ENCODE peak calls at places on chromosomes 7 and 10, in six cellular contexts. I, H, N, R, F and Y are unnamed samples.

GRCh38 chr7:73823873-73824597 is 6.8 kb upstream of the CLDN4 start:
- DNase-seq in I (no peak), H (no peak), N (no peak), R (no peak), F (no peak), Y (no peak)

GRCh38 chr10:43250925-43251663 is 15.8 kb downstream of the RASGEF1A start:
- DNase-seq in I (no peak), H (no peak), N (no peak), R (no peak), F (no peak), Y (no peak)

GRCh38 chr10:90213346-90213745 is 512.0 kb downstream of the KIF20B start:
- DNase-seq in I (no peak), H (no peak), N (no peak), R (no peak), F (no peak), Y (no peak)

GRCh38 chr7:157794764-157795101 is 457.9 kb downstream of the DNAJB6 start:
- DNase-seq in I (no peak), H (no peak), N (no peak), R (no peak), F (no peak), Y (no peak)

GRCh38 chr7:27866828-27867227 is 126.9 kb downstream of the TAX1BP1 start:
- DNase-seq in I (no peak), H (no peak), N (no peak), R (no peak), F (no peak), Y (no peak)

GRCh38 chr7:11541330-11541729 is 290.7 kb downstream of the THSD7A start:
- DNase-seq in I (no peak), H (no peak), N (no peak), R (no peak), F (no peak), Y (no peak)

GRCh38 chr7:111381590-111381989 is 180.7 kb downstream of the IMMP2L start:
- DNase-seq in I (no peak), H (no peak), N (no peak), R (no peak), F (no peak), Y (no peak)

GRCh38 chr10:48221814-48222213 is 52.7 kb downstream of the FRMPD2 start:
- DNase-seq in I (no peak), H (no peak), N (no peak), R (no peak), F (no peak), Y (no peak)

GRCh38 chr7:11224535-11224934 is 250.9 kb downstream of the PHF14 start:
- DNase-seq in I (no peak), H (no peak), N (no peak), R (no peak), F (no peak), Y (no peak)

GRCh38 chr10:35607475-35608316 is 2.6 kb downstream of the GJD4 start:
- DNase-seq in I (no peak), H (no peak), N (peak), R (no peak), F (peak), Y (no peak)

GRCh38 chr7:64180989-64181388 is 26.0 kb upstream of the ZNF735 start:
- DNase-seq in I (no peak), H (no peak), N (peak), R (no peak), F (no peak), Y (no peak)

GRCh38 chr7:3106353-3106752 is 62.7 kb upstream of the CARD11 start:
- DNase-seq in I (no peak), H (no peak), N (no peak), R (no peak), F (no peak), Y (no peak)

GRCh38 chr7:18278306-18278705 is 217.2 kb upstream of the HDAC9 start:
- DNase-seq in I (peak), H (no peak), N (no peak), R (no peak), F (no peak), Y (no peak)

GRCh38 chr10:115355162-115355760 is 262.1 kb downstream of the ATRNL1 start:
- DNase-seq in I (peak), H (peak), N (peak), R (peak), F (peak), Y (peak)

GRCh38 chr7:2999078-2999500 is 44.6 kb downstream of the CARD11 start:
- DNase-seq in I (no peak), H (no peak), N (no peak), R (no peak), F (no peak), Y (no peak)

GRCh38 chr7:82255706-82256105 is 187.9 kb downstream of the CACNA2D1 start:
- DNase-seq in I (no peak), H (no peak), N (no peak), R (no peak), F (no peak), Y (no peak)

GRCh38 chr10:63634488-63635090 is 113.4 kb downstream of the REEP3 start:
- DNase-seq in I (no peak), H (no peak), N (no peak), R (no peak), F (no peak), Y (no peak)

GRCh38 chr7:129702761-129703338 is 91.3 kb downstream of the NRF1 start:
- DNase-seq in I (no peak), H (no peak), N (peak), R (no peak), F (no peak), Y (no peak)

GRCh38 chr10:44858017-44858371 is 53.1 kb upstream of the TMEM72 start:
- DNase-seq in I (no peak), H (no peak), N (no peak), R (no peak), F (no peak), Y (no peak)

GRCh38 chr7:26245150-26245549 is 43.6 kb downstream of the CBX3 start:
- DNase-seq in I (no peak), H (no peak), N (no peak), R (no peak), F (no peak), Y (no peak)

GRCh38 chr10:48505394-48506112 is 99.3 kb downstream of the ARHGAP22 start:
- DNase-seq in I (no peak), H (no peak), N (no peak), R (peak), F (no peak), Y (no peak)

GRCh38 chr7:107725138-107725740 is 18.7 kb upstream of the CBLL1 start:
- DNase-seq in I (peak), H (peak), N (peak), R (peak), F (peak), Y (no peak)

GRCh38 chr10:99276848-99277486 is 41.3 kb upstream of the HPSE2 start:
- DNase-seq in I (peak), H (no peak), N (peak), R (peak), F (no peak), Y (no peak)

GRCh38 chr10:46255696-46256355 is 31.0 kb upstream of the ANTXRL start:
- DNase-seq in I (peak), H (peak), N (peak), R (peak), F (peak), Y (no peak)

GRCh38 chr7:125670926-125671572 is 741.4 kb upstream of the POT1 start:
- DNase-seq in I (peak), H (no peak), N (no peak), R (peak), F (no peak), Y (no peak)

GRCh38 chr10:74332398-74332797 is 181.4 kb downstream of the ADK start:
- DNase-seq in I (no peak), H (no peak), N (peak), R (peak), F (no peak), Y (no peak)

GRCh38 chr7:18068745-18069144 is 41.1 kb upstream of the PRPS1L1 start:
- DNase-seq in I (no peak), H (no peak), N (no peak), R (no peak), F (no peak), Y (no peak)

GRCh38 chr7:106565428-106565827 is 95.5 kb downstream of the CCDC71L start:
- DNase-seq in I (no peak), H (no peak), N (no peak), R (no peak), F (no peak), Y (no peak)

GRCh38 chr10:80506836-80507483 is 30.7 kb upstream of the SH2D4B start:
- DNase-seq in I (no peak), H (no peak), N (no peak), R (no peak), F (no peak), Y (no peak)

GRCh38 chr7:41711283-41712064 is 8.6 kb upstream of the INHBA start:
- DNase-seq in I (no peak), H (no peak), N (no peak), R (no peak), F (no peak), Y (no peak)